ENCODE peak calls at places on chromosome 7, in five cellular contexts. I is osteocyte, C is lower leg skin, J is Peyer's patch, Q is endodermal cell. V is an unnamed sample.

GRCh38 chr7:27188666-27189559 is 3.9 kb upstream of the HOXA11 start:
- DNase-seq in I (no peak), C (peak; percentile 86), J (peak; percentile 59), Q (peak; percentile 82), V (peak; percentile 51)

GRCh38 chr7:94529516-94529915 is 19.9 kb downstream of the CASD1 start:
- DNase-seq in I (no peak), C (no peak), J (no peak), Q (no peak), V (no peak)

GRCh38 chr7:134899729-134900128 is 86.6 kb upstream of the AGBL3 start:
- DNase-seq in I (no peak), C (no peak), J (no peak), Q (no peak), V (no peak)

GRCh38 chr7:70743531-70743930 is 388.4 kb upstream of the GALNT17 start:
- DNase-seq in I (no peak), C (no peak), J (no peak), Q (no peak), V (no peak)

GRCh38 chr7:36192050-36192824 is 39.2 kb downstream of the EEPD1 start:
- DNase-seq in I (no peak), C (peak; percentile 86), J (no peak), Q (peak; percentile 24), V (peak; percentile 86)

GRCh38 chr7:105796365-105796764 is 80.0 kb downstream of the ATXN7L1 start:
- DNase-seq in I (no peak), C (peak; percentile 6), J (no peak), Q (no peak), V (no peak)

GRCh38 chr7:12861070-12861469 is 173.6 kb downstream of the ARL4A start:
- DNase-seq in I (no peak), C (no peak), J (no peak), Q (no peak), V (no peak)

GRCh38 chr7:7114575-7115291 is 67.6 kb upstream of the C1GALT1 start:
- DNase-seq in I (no peak), C (no peak), J (no peak), Q (no peak), V (no peak)

GRCh38 chr7:95478139-95479037 is 7.4 kb upstream of the ASB4 start:
- DNase-seq in I (no peak), C (no peak), J (no peak), Q (peak; percentile 71), V (no peak)

GRCh38 chr7:50867048-50867383 is 84.3 kb upstream of the GRB10 start:
- DNase-seq in I (no peak), C (no peak), J (no peak), Q (no peak), V (no peak)

GRCh38 chr7:55288070-55288824 is 76.9 kb upstream of the LANCL2 start:
- DNase-seq in I (no peak), C (no peak), J (no peak), Q (no peak), V (no peak)

GRCh38 chr7:36278767-36279171 is 110.9 kb upstream of the ANLN start:
- DNase-seq in I (no peak), C (no peak), J (no peak), Q (peak; percentile 71), V (no peak)

GRCh38 chr7:55065511-55066229 is 46.9 kb downstream of the EGFR start:
- DNase-seq in I (no peak), C (no peak), J (no peak), Q (peak; percentile 71), V (no peak)

GRCh38 chr7:44114586-44115310 is 8.6 kb downstream of the POLD2 start:
- DNase-seq in I (no peak), C (no peak), J (no peak), Q (no peak), V (no peak)

GRCh38 chr7:117019786-117020604 is 66.7 kb downstream of the ST7 start:
- DNase-seq in I (peak; percentile 88), C (peak; percentile 86), J (no peak), Q (peak; percentile 63), V (no peak)

GRCh38 chr7:129169171-129169643 is 19.2 kb upstream of the SMO start:
- DNase-seq in I (no peak), C (peak; percentile 89), J (peak; percentile 61), Q (peak; percentile 83), V (no peak)

GRCh38 chr7:64951250-64951848 is 39.5 kb downstream of the ZNF117 start:
- DNase-seq in I (no peak), C (no peak), J (no peak), Q (no peak), V (no peak)

GRCh38 chr7:19919156-19920085 is 146.0 kb upstream of the TMEM196 start:
- DNase-seq in I (no peak), C (no peak), J (no peak), Q (no peak), V (no peak)

GRCh38 chr7:80298201-80298600 is 163.6 kb downstream of the GNAI1 start:
- DNase-seq in I (no peak), C (no peak), J (no peak), Q (no peak), V (no peak)

GRCh38 chr7:91347288-91347687 is 83.1 kb downstream of the FZD1 start:
- DNase-seq in I (no peak), C (no peak), J (no peak), Q (no peak), V (no peak)

GRCh38 chr7:156174428-156174827 is 362.2 kb upstream of the SHH start:
- DNase-seq in I (peak; percentile 78), C (no peak), J (no peak), Q (peak; percentile 22), V (no peak)

GRCh38 chr7:693280-693679 is 33.2 kb upstream of the DNAAF5 start:
- DNase-seq in I (no peak), C (peak; percentile 53), J (no peak), Q (no peak), V (no peak)

GRCh38 chr7:28483112-28483511 is 70.8 kb downstream of the CREB5 start:
- DNase-seq in I (no peak), C (no peak), J (no peak), Q (no peak), V (no peak)

GRCh38 chr7:100895956-100896742 is 461 bp upstream of the ACHE start:
- DNase-seq in I (no peak), C (peak; percentile 89), J (peak; percentile 81), Q (peak; percentile 92), V (peak; percentile 69)

GRCh38 chr7:77348371-77348813 is 67.8 kb downstream of the GSAP start:
- DNase-seq in I (no peak), C (no peak), J (no peak), Q (peak; percentile 60), V (no peak)

GRCh38 chr7:27171636-27172387 is 2.3 kb downstream of the HOXA10 start:
- DNase-seq in I (no peak), C (peak; percentile 85), J (peak; percentile 68), Q (peak; percentile 71), V (peak; percentile 30)

GRCh38 chr7:16060492-16060891 is 360.8 kb downstream of the CRPPA start:
- DNase-seq in I (no peak), C (no peak), J (no peak), Q (no peak), V (no peak)

DNA sequence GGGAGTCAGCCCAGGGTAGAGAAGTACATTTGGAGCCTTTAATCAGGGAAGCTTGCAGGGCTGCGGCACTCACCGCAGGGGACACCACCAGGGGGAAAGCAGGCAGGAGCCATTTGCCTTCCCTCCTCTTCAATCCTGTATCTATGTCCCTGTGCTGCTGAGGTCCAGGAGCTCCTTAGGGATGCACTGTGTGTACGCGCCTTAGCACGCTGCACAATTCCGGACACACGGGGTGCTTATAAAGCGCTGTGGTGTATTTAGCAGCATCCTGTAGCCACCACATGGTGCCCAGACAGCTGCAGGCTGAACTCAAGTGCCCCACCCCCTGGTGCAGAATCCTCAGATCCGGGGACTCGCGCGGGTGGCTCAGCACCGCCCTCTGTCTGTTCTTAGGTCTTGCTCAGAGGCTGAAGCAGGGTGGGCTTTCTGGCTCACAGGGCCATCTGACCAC is 421.4 kb downstream of the SDK1 start:
- DNase-seq in I (no peak), C (no peak), J (peak; percentile 48), Q (peak; percentile 93), V (no peak)
- TF ChIP-seq CTCF in I (peak; percentile 32), C (no peak), J (peak; percentile 18), Q (peak; percentile 82), V (no peak)

GRCh38 chr7:8823486-8823885 is 390.1 kb downstream of the NXPH1 start:
- DNase-seq in I (no peak), C (no peak), J (no peak), Q (no peak), V (no peak)
- TF ChIP-seq CTCF in I (no peak), C (no peak), J (no peak), Q (peak; percentile 23), V (no peak)

GRCh38 chr7:92644406-92645113 is 54.4 kb upstream of the FAM133B start:
- DNase-seq in I (no peak), C (no peak), J (no peak), Q (no peak), V (no peak)
- TF ChIP-seq CTCF in I (no peak), C (no peak), J (no peak), Q (no peak), V (no peak)

DNA sequence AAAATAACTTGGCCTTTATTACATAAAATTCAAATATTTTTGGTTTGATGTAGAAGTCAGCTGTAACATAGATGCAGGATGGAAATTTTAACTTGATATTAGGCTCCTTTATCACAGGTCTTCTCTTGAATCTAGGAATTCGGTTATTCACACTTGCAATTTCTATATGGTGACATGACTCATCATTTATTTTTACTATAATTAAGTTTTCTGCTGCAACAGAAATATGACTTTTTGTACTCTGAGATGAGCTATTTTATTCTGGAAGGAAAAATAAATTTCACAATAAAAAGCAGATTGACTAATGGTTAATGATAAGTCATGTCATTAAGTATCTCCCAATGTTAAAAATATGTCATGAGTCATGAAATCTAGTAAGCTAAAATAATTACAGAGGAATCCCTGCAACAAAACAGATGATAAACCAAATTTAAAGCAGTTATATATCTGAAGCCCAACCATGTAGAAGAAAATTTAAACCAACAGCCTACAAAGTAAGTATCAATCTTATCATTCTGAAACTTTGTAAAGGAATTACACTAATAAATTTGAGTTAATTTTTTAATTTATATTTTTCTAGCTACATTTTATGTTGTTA is 149.2 kb downstream of the CACNA2D1 start:
- DNase-seq in I (no peak), C (no peak), J (no peak), Q (no peak), V (no peak)
- TF ChIP-seq CTCF in I (no peak), C (no peak), J (no peak), Q (no peak), V (no peak)

GRCh38 chr7:139034336-139034735 is 1.5 kb downstream of the ZC3HAV1L start:
- DNase-seq in I (no peak), C (no peak), J (no peak), Q (no peak), V (no peak)

GRCh38 chr7:139035588-139036353 is at the start of gene ZC3HAV1L:
- DNase-seq in I (peak; percentile 86), C (peak; percentile 87), J (peak; percentile 69), Q (peak; percentile 83), V (no peak)

GRCh38 chr7:139033346-139034114 is 2.3 kb downstream of the ZC3HAV1L start:
- DNase-seq in I (no peak), C (no peak), J (no peak), Q (no peak), V (no peak)

GRCh38 chr7:139036901-139037300 is 1.1 kb upstream of the ZC3HAV1L start:
- DNase-seq in I (no peak), C (no peak), J (no peak), Q (no peak), V (no peak)

GRCh38 chr7:139034855-139035587 is 821 bp downstream of the ZC3HAV1L start:
- DNase-seq in I (no peak), C (peak; percentile 88), J (peak; percentile 62), Q (peak; percentile 71), V (no peak)
- TF ChIP-seq CTCF in I (no peak), C (no peak), J (no peak), Q (no peak), V (no peak)

V was measured in CD14-positive monocyte.